ENCODE peak calls at places on chromosomes 1 and 21, in nine cellular contexts. B, X, E, H, F, C, Z, V and D are unnamed samples.

GRCh38 chr1:211734791-211735190 is 59.4 kb upstream of the NEK2 start:
- DNase-seq in H (no peak), B (no peak), E (no peak), Z (no peak), X (no peak), F (no peak), V (no peak), C (no peak), D (peak)

GRCh38 chr1:177627148-177627910 is 342.5 kb downstream of the SEC16B start:
- DNase-seq in F (no peak), X (no peak), H (no peak), V (no peak), C (no peak), B (no peak), E (no peak), Z (no peak), D (no peak)

GRCh38 chr1:109619655-109620395 is at the start of gene AMPD2:
- DNase-seq in Z (peak), B (peak), V (peak), E (peak), H (peak), F (peak), C (peak), X (peak), D (peak)

GRCh38 chr21:43734830-43735229 is 15.9 kb downstream of the PDXK start:
- DNase-seq in H (peak), E (no peak), X (peak), V (no peak), F (no peak), B (no peak), Z (no peak), C (no peak), D (no peak)

GRCh38 chr1:16015491-16015890 is 2.4 kb downstream of the HSPB7 start:
- DNase-seq in C (no peak), F (no peak), B (no peak), X (no peak), H (no peak), Z (no peak), E (no peak), V (no peak), D (no peak)

GRCh38 chr1:197399691-197400521 is 131.9 kb downstream of the CRB1 start:
- DNase-seq in Z (no peak), F (peak), V (peak), X (peak), B (peak), H (no peak), E (peak), C (peak), D (peak)

GRCh38 chr1:45282346-45282745 is 44.3 kb upstream of the HPDL start:
- DNase-seq in X (no peak), C (no peak), B (peak), V (no peak), H (no peak), E (no peak), F (no peak), Z (no peak), D (no peak)

GRCh38 chr1:158045639-158046038 is 52.2 kb downstream of the KIRREL1 start:
- DNase-seq in C (peak), F (no peak), X (peak), E (no peak), H (no peak), V (no peak), B (peak), Z (no peak), D (peak)

GRCh38 chr1:55669308-55669707 is 454.1 kb upstream of the USP24 start:
- DNase-seq in C (no peak), Z (no peak), V (no peak), X (no peak), F (no peak), B (peak), E (no peak), H (no peak), D (no peak)

GRCh38 chr1:67257173-67257535 is 50.5 kb upstream of the IL12RB2 start:
- DNase-seq in H (no peak), Z (no peak), C (no peak), V (no peak), X (no peak), F (no peak), B (no peak), E (no peak), D (no peak)

GRCh38 chr1:224205438-224205840 is 22.4 kb downstream of the DEGS1 start:
- DNase-seq in C (peak), F (peak), H (no peak), Z (no peak), E (no peak), X (peak), B (peak), V (no peak), D (no peak)

GRCh38 chr1:108708726-108709660 is 3.7 kb upstream of the FNDC7 start:
- DNase-seq in V (no peak), B (peak), H (no peak), F (peak), X (no peak), Z (no peak), E (peak), C (no peak), D (no peak)

GRCh38 chr1:86447198-86447790 is 21.4 kb upstream of the CLCA1 start:
- DNase-seq in V (no peak), E (no peak), Z (no peak), F (no peak), X (no peak), B (no peak), H (no peak), C (no peak), D (no peak)

GRCh38 chr1:230632273-230632873 is 9.9 kb upstream of the COG2 start:
- DNase-seq in E (peak), V (peak), Z (no peak), B (peak), X (no peak), F (peak), H (no peak), C (peak), D (peak)

GRCh38 chr1:2595812-2596529 is 9.4 kb downstream of the PRXL2B start:
- DNase-seq in X (no peak), C (no peak), H (no peak), Z (no peak), V (no peak), F (no peak), E (no peak), B (no peak), D (no peak)

GRCh38 chr1:151143986-151144385 is 2.4 kb downstream of the SEMA6C start:
- DNase-seq in H (no peak), X (no peak), V (no peak), Z (no peak), F (peak), B (no peak), C (no peak), E (no peak), D (no peak)

GRCh38 chr1:115184951-115185331 is 95.6 kb upstream of the TSPAN2 start:
- DNase-seq in C (peak), X (peak), E (no peak), H (peak), F (no peak), Z (no peak), B (peak), V (no peak), D (no peak)

GRCh38 chr1:63701187-63701586 is 72.6 kb upstream of the ROR1 start:
- DNase-seq in C (no peak), Z (no peak), V (no peak), B (no peak), F (no peak), E (peak), X (no peak), H (no peak), D (peak)

GRCh38 chr1:7281821-7282220 is 489.3 kb upstream of the VAMP3 start:
- DNase-seq in H (no peak), V (no peak), Z (peak), F (no peak), E (no peak), C (peak), X (peak), B (peak), D (no peak)

GRCh38 chr1:2311184-2312032 is 79.9 kb downstream of the MORN1 start:
- DNase-seq in H (peak), F (peak), E (peak), C (peak), X (peak), V (peak), Z (no peak), B (peak), D (no peak)

GRCh38 chr1:241611063-241611462 is 29.1 kb downstream of the CHML start:
- DNase-seq in B (peak), H (no peak), Z (no peak), X (peak), V (peak), E (peak), C (no peak), F (peak), D (peak)

GRCh38 chr1:218526198-218526580 is 181.1 kb downstream of the TGFB2 start:
- DNase-seq in C (no peak), H (no peak), B (no peak), F (no peak), E (no peak), V (no peak), X (no peak), Z (no peak), D (no peak)

GRCh38 chr1:92934395-92935378 is 26.6 kb downstream of the DIPK1A start:
- DNase-seq in V (no peak), F (no peak), X (peak), Z (no peak), B (peak), C (peak), H (peak), E (no peak), D (peak)

GRCh38 chr1:4369335-4369734 is 285.1 kb upstream of the AJAP1 start:
- DNase-seq in H (no peak), B (no peak), X (no peak), Z (no peak), E (no peak), V (no peak), F (no peak), C (no peak), D (no peak)

GRCh38 chr1:228198977-228199590 is 8.8 kb upstream of the OBSCN start:
- DNase-seq in Z (no peak), F (no peak), V (peak), C (no peak), B (peak), H (no peak), E (peak), X (no peak), D (no peak)

GRCh38 chr1:31822766-31823165 is 6.9 kb upstream of the SPOCD1 start:
- DNase-seq in F (no peak), B (peak), H (no peak), E (no peak), X (no peak), V (no peak), Z (no peak), C (no peak), D (no peak)

GRCh38 chr1:43008425-43009108 is 49.9 kb upstream of the SLC2A1 start:
- DNase-seq in Z (no peak), E (no peak), H (no peak), F (no peak), C (no peak), X (peak), B (no peak), V (peak), D (no peak)

GRCh38 chr1:186681806-186682205 is 1.6 kb upstream of the PTGS2 start:
- DNase-seq in B (peak), Z (no peak), X (no peak), F (no peak), C (peak), H (no peak), V (no peak), E (no peak), D (no peak)

GRCh38 chr1:93635614-93636543 is 45.8 kb downstream of the BCAR3 start:
- DNase-seq in E (no peak), Z (no peak), H (no peak), V (no peak), F (no peak), C (no peak), X (peak), B (no peak), D (no peak)

GRCh38 chr1:234221601-234222000 is 151.7 kb upstream of the COA6 start:
- DNase-seq in H (no peak), B (no peak), E (no peak), X (no peak), V (no peak), F (no peak), C (no peak), Z (no peak), D (no peak)

GRCh38 chr1:245256528-245256927 is 101.7 kb downstream of the KIF26B start:
- DNase-seq in X (no peak), E (no peak), V (no peak), F (no peak), B (no peak), Z (no peak), H (no peak), C (no peak), D (no peak)

GRCh38 chr1:177255411-177255810 is 84.7 kb downstream of the BRINP2 start:
- DNase-seq in E (no peak), Z (no peak), X (peak), C (no peak), V (no peak), H (no peak), F (no peak), B (peak), D (no peak)

GRCh38 chr1:75643460-75643859 is 32.5 kb upstream of the SLC44A5 start:
- DNase-seq in X (no peak), E (no peak), H (no peak), C (no peak), F (no peak), V (no peak), B (peak), Z (no peak), D (no peak)

GRCh38 chr1:110542730-110543129 is 23.8 kb upstream of the KCNA10 start:
- DNase-seq in E (no peak), F (peak), C (peak), B (peak), V (no peak), H (no peak), X (peak), Z (no peak), D (peak)

GRCh38 chr1:110616587-110616986 is 10.4 kb upstream of the KCNA2 start:
- DNase-seq in Z (no peak), X (peak), B (peak), F (peak), H (no peak), V (no peak), C (no peak), E (no peak), D (no peak)

GRCh38 chr1:3064296-3064850 is 4.6 kb upstream of the PRDM16 start:
- DNase-seq in H (no peak), B (no peak), V (no peak), E (no peak), X (no peak), Z (no peak), F (no peak), C (no peak), D (no peak)

GRCh38 chr1:114259517-114260160 is 106.0 kb upstream of the SYT6 start:
- DNase-seq in X (no peak), C (no peak), B (no peak), H (no peak), E (no peak), F (no peak), V (no peak), Z (no peak), D (no peak)

GRCh38 chr1:155940531-155940992 is 876 bp upstream of the RXFP4 start:
- DNase-seq in V (no peak), Z (no peak), F (peak), H (no peak), C (peak), B (peak), E (no peak), X (peak), D (peak)